ENCODE peak calls at places on chromosomes 16 and 17, in four cellular contexts. K is nucleus accumbens, X is activated B cell treated with CpG ODN at 0.5 μM for 24 hours, N is GM23248. Q is an unnamed sample.

GRCh38 chr16:86026916-86027315 is 128.0 kb downstream of the IRF8 start:
- DNase-seq in N (no peak), X (peak; percentile 7), K (no peak), Q (no peak)

GRCh38 chr16:4685292-4685691 is 8.1 kb upstream of the NUDT16L1 start:
- DNase-seq in X (no peak), N (no peak), K (no peak), Q (no peak)

GRCh38 chr16:89072216-89073130 is 21.2 kb upstream of the ACSF3 start:
- DNase-seq in X (no peak), N (peak; percentile 53), K (no peak), Q (no peak)

GRCh38 chr16:57256601-57257395 is 11.7 kb downstream of the ARL2BP start:
- DNase-seq in K (no peak), N (no peak), X (no peak), Q (no peak)

GRCh38 chr17:39739020-39739884 is 1.5 kb downstream of the GRB7 start:
- DNase-seq in K (no peak), N (peak; percentile 74), X (no peak), Q (no peak)

GRCh38 chr17:64174686-64175456 is 44.9 kb upstream of the ERN1 start:
- DNase-seq in N (peak; percentile 55), K (no peak), X (no peak), Q (peak; percentile 74)

GRCh38 chr16:80899804-80900592 is 95.6 kb upstream of the CDYL2 start:
- DNase-seq in N (peak; percentile 44), X (no peak), K (no peak), Q (peak; percentile 76)

GRCh38 chr17:45785373-45786193 is 1.5 kb downstream of the CRHR1 start:
- DNase-seq in X (no peak), K (no peak), N (no peak), Q (no peak)

GRCh38 chr17:57989011-57989345 is 924 bp upstream of the VEZF1 start:
- DNase-seq in X (no peak), K (no peak), N (peak; percentile 56), Q (peak; percentile 59)

GRCh38 chr16:86070971-86071370 is 172.0 kb downstream of the IRF8 start:
- DNase-seq in X (no peak), N (no peak), K (no peak), Q (no peak)

GRCh38 chr16:87212026-87212425 is 105.2 kb downstream of the C16orf95 start:
- DNase-seq in K (no peak), X (no peak), N (peak; percentile 66), Q (no peak)

GRCh38 chr16:25177512-25177830 is 39.3 kb upstream of the AQP8 start:
- DNase-seq in N (no peak), X (no peak), K (no peak), Q (no peak)

GRCh38 chr16:21208831-21209230 is 2.5 kb downstream of the ZP2 start:
- DNase-seq in X (no peak), N (no peak), K (no peak), Q (no peak)

GRCh38 chr17:13638855-13639458 is 37.2 kb upstream of the HS3ST3A1 start:
- DNase-seq in N (peak; percentile 23), X (no peak), K (no peak), Q (no peak)

GRCh38 chr17:17235212-17236174 is 1.5 kb downstream of the FLCN start:
- DNase-seq in K (no peak), X (no peak), N (peak; percentile 76), Q (peak; percentile 51)

GRCh38 chr16:48637039-48637438 is 27.1 kb upstream of the N4BP1 start:
- DNase-seq in X (no peak), N (no peak), K (no peak), Q (no peak)

GRCh38 chr17:81285179-81285878 is 9.8 kb downstream of the SLC38A10 start:
- DNase-seq in N (no peak), X (peak; percentile 49), K (no peak), Q (peak; percentile 80)

GRCh38 chr17:82370471-82371332 is 863 bp upstream of the UTS2R start:
- DNase-seq in N (peak; percentile 46), K (no peak), X (no peak), Q (no peak)

GRCh38 chr17:56890906-56891674 is 22.8 kb downstream of the TRIM25 start:
- DNase-seq in N (no peak), X (no peak), K (no peak), Q (peak; percentile 32)

GRCh38 chr16:9820481-9821246 is 361.6 kb downstream of the GRIN2A start:
- DNase-seq in N (no peak), K (no peak), X (no peak), Q (no peak)

GRCh38 chr17:80647746-80648145 is 103.1 kb downstream of the RPTOR start:
- DNase-seq in X (no peak), N (peak; percentile 91), K (no peak), Q (no peak)

GRCh38 chr16:17277981-17278381 is 192.8 kb downstream of the XYLT1 start:
- DNase-seq in N (peak; percentile 12), K (no peak), X (peak; percentile 25), Q (peak; percentile 24)

GRCh38 chr17:63974594-63975192 is 2.0 kb upstream of the SCN4A start:
- DNase-seq in X (no peak), K (no peak), N (peak; percentile 89), Q (peak; percentile 73)

GRCh38 chr16:55515110-55515509 is 6.2 kb downstream of the LPCAT2 start:
- DNase-seq in X (no peak), N (no peak), K (no peak), Q (no peak)

GRCh38 chr17:74452841-74453661 is 13.4 kb upstream of the CD300A start:
- DNase-seq in X (no peak), K (no peak), N (no peak), Q (no peak)

GRCh38 chr17:74360993-74361612 is 565 bp downstream of the BTBD17 start:
- DNase-seq in K (no peak), X (no peak), N (no peak), Q (no peak)

GRCh38 chr17:39271546-39271945 is 45.8 kb upstream of the STAC2 start:
- DNase-seq in X (no peak), K (no peak), N (peak; percentile 66), Q (no peak)

GRCh38 chr16:51755039-51755501 is 604.0 kb upstream of the SALL1 start:
- DNase-seq in X (no peak), K (no peak), N (no peak), Q (no peak)

GRCh38 chr17:8288336-8289102 is at the start of gene RANGRF:
- DNase-seq in X (peak; percentile 77), K (peak; percentile 55), N (peak; percentile 95), Q (peak; percentile 86)

GRCh38 chr16:12529582-12529981 is 274.1 kb downstream of the CPPED1 start:
- DNase-seq in K (no peak), X (no peak), N (no peak), Q (no peak)

GRCh38 chr16:84299734-84300440 is 5.2 kb downstream of the WFDC1 start:
- DNase-seq in N (no peak), K (no peak), X (no peak), Q (no peak)